ENCODE peak calls at places on chromosomes 6 and 20, in nine cellular contexts. X is GM23338, J is left ventricle myocardium inferior, Y is gastrocnemius medialis, N is tibial artery, U is psoas muscle, Z is heart right ventricle, A is heart left ventricle, F is neural progenitor cell. K is an unnamed sample.

GRCh38 chr6:45587229-45588060 is 209.7 kb upstream of the SUPT3H start:
- DNase-seq in U (no peak), A (no peak), Z (no peak), N (no peak), Y (no peak), X (no peak), F (no peak), J (no peak), K (no peak)

GRCh38 chr6:148969679-148970078 is 222.8 kb downstream of the UST start:
- DNase-seq in A (no peak), U (peak), Y (peak), Z (peak), F (peak), N (peak), X (peak), J (peak), K (no peak)

GRCh38 chr6:141877275-141877983 is 255.3 kb upstream of the GJE1 start:
- DNase-seq in J (no peak), U (no peak), Y (no peak), N (no peak), A (no peak), X (no peak), F (no peak), Z (no peak), K (no peak)

GRCh38 chr6:56695702-56696101 is 53.0 kb upstream of the DST start:
- DNase-seq in Y (no peak), F (no peak), A (no peak), N (no peak), U (no peak), Z (no peak), J (no peak), X (no peak), K (no peak)

GRCh38 chr6:81895511-81896185 is 143.2 kb upstream of the TENT5A start:
- DNase-seq in A (no peak), Y (no peak), Z (no peak), F (no peak), U (no peak), J (no peak), X (no peak), N (no peak), K (no peak)

GRCh38 chr6:170259301-170259700 is 31.6 kb downstream of the DLL1 start:
- DNase-seq in U (no peak), N (no peak), A (no peak), J (no peak), Y (no peak), Z (no peak), X (no peak), F (no peak), K (no peak)

GRCh38 chr20:62355527-62356142 is 11.5 kb downstream of the LAMA5 start:
- DNase-seq in J (peak), X (no peak), Z (peak), N (peak), U (peak), A (peak), Y (no peak), F (peak), K (peak)

GRCh38 chr20:17680128-17680835 is 1.8 kb downstream of the RRBP1 start:
- DNase-seq in F (peak), Y (peak), J (peak), X (peak), A (peak), U (peak), Z (peak), N (peak), K (peak)

GRCh38 chr6:81769834-81770233 is 17.4 kb upstream of the TENT5A start:
- DNase-seq in F (peak), Y (no peak), Z (no peak), A (no peak), J (no peak), U (no peak), X (peak), N (no peak), K (no peak)

GRCh38 chr6:5672581-5673011 is 334.1 kb downstream of the NRN1 start:
- DNase-seq in A (no peak), J (no peak), Y (peak), N (peak), Z (no peak), X (peak), U (peak), F (peak), K (no peak)

GRCh38 chr6:84625510-84625909 is 138.9 kb downstream of the TBX18 start:
- DNase-seq in N (no peak), U (no peak), Z (no peak), A (no peak), J (no peak), Y (no peak), F (no peak), X (no peak), K (no peak)

GRCh38 chr6:71333700-71334099 is 45.1 kb downstream of the OGFRL1 start:
- DNase-seq in Y (no peak), A (no peak), Z (no peak), F (no peak), U (no peak), X (no peak), N (peak), J (no peak), K (no peak)

GRCh38 chr6:106551155-106551554 is 78.1 kb downstream of the RTN4IP1 start:
- DNase-seq in U (no peak), Z (no peak), A (no peak), N (no peak), F (no peak), J (no peak), Y (no peak), X (no peak), K (no peak)

GRCh38 chr6:149275621-149276020 is 41.9 kb upstream of the TAB2 start:
- DNase-seq in X (no peak), N (no peak), A (no peak), F (no peak), Y (no peak), U (no peak), J (no peak), Z (no peak), K (no peak)

GRCh38 chr20:55103188-55103587 is 627.8 kb downstream of the DOK5 start:
- DNase-seq in J (no peak), A (no peak), Z (no peak), Y (no peak), F (no peak), X (no peak), N (no peak), U (no peak), K (no peak)

GRCh38 chr20:55097621-55098020 is 622.2 kb downstream of the DOK5 start:
- DNase-seq in A (no peak), Y (no peak), N (no peak), U (no peak), X (no peak), Z (no peak), F (no peak), J (no peak), K (no peak)

GRCh38 chr20:55094353-55094861 is 619.0 kb downstream of the DOK5 start:
- DNase-seq in Y (no peak), A (no peak), N (no peak), J (no peak), F (no peak), U (no peak), X (no peak), Z (no peak), K (no peak)

GRCh38 chr20:55095745-55096450 is 620.5 kb downstream of the DOK5 start:
- DNase-seq in Y (no peak), N (no peak), A (no peak), U (no peak), F (no peak), Z (no peak), X (no peak), J (no peak), K (no peak)

GRCh38 chr20:55099251-55099650 is 623.9 kb downstream of the DOK5 start:
- DNase-seq in A (no peak), Z (no peak), U (no peak), J (no peak), Y (no peak), X (no peak), N (no peak), F (no peak), K (no peak)
- H3K4me3 ChIP-seq in A (no peak), Z (no peak), U (no peak), J (no peak), Y (no peak), X (no peak), N (no peak), F (no peak), K (no peak)

GRCh38 chr6:292506-293184 is 358 bp downstream of the DUSP22 start:
- DNase-seq in J (peak), N (peak), F (peak), U (peak), A (peak), Y (peak), X (peak), Z (peak), K (peak)

GRCh38 chr6:293185-294174 is 1.2 kb downstream of the DUSP22 start:
- DNase-seq in A (peak), J (no peak), Z (peak), X (peak), F (peak), N (peak), U (peak), Y (no peak), K (peak)

GRCh38 chr6:290111-290932 is 2.0 kb upstream of the DUSP22 start:
- DNase-seq in X (no peak), J (no peak), N (no peak), Y (no peak), U (no peak), A (no peak), Z (no peak), F (no peak), K (no peak)

GRCh38 chr6:291697-292505 is at the start of gene DUSP22:
- DNase-seq in J (peak), Y (peak), Z (peak), F (peak), A (peak), X (peak), U (peak), N (peak), K (peak)

GRCh38 chr6:291148-291696 is 1.1 kb upstream of the DUSP22 start:
- DNase-seq in J (no peak), N (no peak), U (no peak), F (no peak), A (no peak), Y (no peak), X (no peak), Z (no peak), K (peak)
- H3K27ac ChIP-seq in J (peak), N (peak), U (peak), F (no peak), A (peak), Y (peak), X (no peak), Z (peak), K (peak)

GRCh38 chr20:58196402-58197184 is 31.9 kb downstream of the ANKRD60 start:
- DNase-seq in Y (no peak), X (no peak), J (no peak), N (no peak), F (no peak), U (no peak), Z (no peak), A (no peak), K (no peak)

GRCh38 chr20:58192065-58192464 is 36.4 kb downstream of the ANKRD60 start:
- DNase-seq in U (no peak), J (no peak), A (no peak), Z (no peak), Y (no peak), F (no peak), N (no peak), X (no peak), K (no peak)

GRCh38 chr20:58194176-58194796 is 34.2 kb downstream of the ANKRD60 start:
- DNase-seq in A (no peak), U (no peak), X (no peak), N (no peak), J (no peak), Y (no peak), Z (no peak), F (no peak), K (no peak)

GRCh38 chr20:58195047-58195446 is 33.4 kb downstream of the ANKRD60 start:
- DNase-seq in Z (no peak), U (no peak), N (no peak), X (no peak), F (no peak), A (no peak), Y (no peak), J (no peak), K (no peak)

DNA sequence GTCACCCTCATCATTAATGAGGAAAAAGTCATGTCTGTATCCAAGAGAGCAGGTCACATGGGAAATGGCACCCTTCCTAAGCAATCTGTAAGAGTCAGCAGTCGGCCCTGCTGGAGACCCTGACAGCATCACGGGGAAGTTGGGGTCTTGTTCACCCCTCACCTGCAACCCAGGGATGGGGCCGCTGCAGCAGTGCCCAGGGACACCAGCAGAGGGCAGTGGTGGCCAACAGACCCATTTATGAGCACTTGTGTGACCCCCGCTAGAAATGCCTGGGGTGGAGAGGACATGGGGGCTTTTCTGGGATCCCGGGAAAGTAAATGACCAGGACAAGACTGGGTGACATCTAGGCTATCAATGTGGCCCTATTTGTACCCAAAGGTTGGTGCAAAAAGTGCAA is 35.9 kb downstream of the ANKRD60 start:
- DNase-seq in J (no peak), A (no peak), U (no peak), Y (no peak), F (no peak), N (no peak), X (peak), Z (no peak), K (no peak)
- TF ChIP-seq CTCF in J (peak), A (peak), U (peak), Y (peak), F (peak), N (peak), X (peak), Z (peak), K (peak)

DNA sequence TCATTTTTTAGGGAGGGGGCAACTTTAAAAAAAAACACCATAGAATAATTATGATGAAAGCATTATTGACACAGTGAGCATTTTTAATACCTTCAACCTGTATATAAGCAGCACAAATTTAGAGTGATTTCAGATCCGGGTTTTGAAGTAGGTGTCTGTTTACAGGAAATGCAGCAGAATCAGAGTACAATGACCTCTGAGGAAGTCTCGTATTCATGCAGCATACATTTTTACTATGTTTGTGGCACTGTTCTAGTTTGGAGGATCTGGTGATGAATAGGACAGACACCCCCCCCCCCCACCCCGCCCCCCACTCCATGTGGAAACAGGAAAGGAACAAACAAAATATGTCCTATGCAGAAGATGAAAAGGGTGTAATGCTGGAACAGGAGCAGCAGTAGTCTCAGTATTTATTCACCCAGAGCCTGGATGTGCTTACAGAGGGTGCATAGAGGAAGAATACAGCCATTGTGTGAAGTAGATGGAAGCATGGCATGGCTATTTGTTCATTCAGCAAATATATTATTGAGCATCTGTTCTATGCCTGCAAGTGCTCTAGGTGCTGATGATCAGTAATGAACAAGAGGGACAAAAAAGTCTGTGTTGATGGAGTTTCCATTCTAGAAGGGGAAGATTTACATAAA is 19.7 kb downstream of the VAPB start:
- DNase-seq in U (no peak), Z (no peak), J (no peak), N (no peak), X (no peak), Y (no peak), F (no peak), A (no peak), K (no peak)
- H3K4me3 ChIP-seq in U (peak), Z (no peak), J (no peak), N (no peak), X (peak), Y (peak), F (no peak), A (no peak), K (no peak)

K was measured in pancreas.